ENCODE peak calls at places on chromosomes 5 and 9, in nine cellular contexts. P is cardiac fibroblast, G is colonic mucosa, D is fibroblast of lung, Z is coronary artery, F is glutamatergic neuron, H is cardiac muscle cell, U is psoas muscle, C is foreskin fibroblast. E is an unnamed sample.

GRCh38 chr5:115735108-115735998 is 81.1 kb downstream of the CDO1 start:
- DNase-seq in P (no peak), G (no peak), D (no peak), Z (no peak), F (peak), H (no peak), U (no peak), C (no peak), E (no peak)

GRCh38 chr9:120387257-120387999 is 192.5 kb downstream of the CDK5RAP2 start:
- DNase-seq in P (no peak), G (no peak), D (no peak), Z (no peak), F (no peak), H (no peak), U (no peak), C (no peak), E (no peak)

GRCh38 chr5:118862596-118862995 is 125.8 kb downstream of the DTWD2 start:
- DNase-seq in P (no peak), G (no peak), D (no peak), Z (no peak), F (no peak), H (no peak), U (no peak), C (peak), E (no peak)

GRCh38 chr5:168833936-168834335 is 254.8 kb upstream of the PANK3 start:
- DNase-seq in P (no peak), G (no peak), D (no peak), Z (no peak), F (no peak), H (no peak), U (no peak), C (no peak), E (no peak)

GRCh38 chr9:15308511-15308910 is 1.5 kb upstream of the TTC39B start:
- DNase-seq in P (peak), G (no peak), D (peak), Z (no peak), F (no peak), H (no peak), U (no peak), C (peak), E (no peak)

GRCh38 chr5:159928122-159928960 is 12.1 kb downstream of the ADRA1B start:
- DNase-seq in P (peak), G (no peak), D (peak), Z (no peak), F (no peak), H (no peak), U (peak), C (peak), E (no peak)

GRCh38 chr5:9833871-9834270 is 203.7 kb upstream of the TAS2R1 start:
- DNase-seq in P (no peak), G (no peak), D (no peak), Z (no peak), F (no peak), H (no peak), U (no peak), C (no peak), E (no peak)

GRCh38 chr9:128372188-128372641 is 1.0 kb downstream of the URM1 start:
- DNase-seq in P (no peak), G (peak), D (no peak), Z (no peak), F (no peak), H (no peak), U (no peak), C (peak), E (no peak)

GRCh38 chr9:77864096-77864889 is 167.3 kb downstream of the GNAQ start:
- DNase-seq in P (peak), G (no peak), D (no peak), Z (no peak), F (no peak), H (no peak), U (no peak), C (no peak), E (no peak)

GRCh38 chr9:96258967-96259366 is 43.0 kb downstream of the HSD17B3 start:
- DNase-seq in P (no peak), G (no peak), D (no peak), Z (no peak), F (no peak), H (no peak), U (no peak), C (no peak), E (no peak)

GRCh38 chr9:127049044-127049443 is 73.4 kb downstream of the ANGPTL2 start:
- DNase-seq in P (peak), G (peak), D (peak), Z (no peak), F (no peak), H (no peak), U (no peak), C (peak), E (peak)

GRCh38 chr5:89582768-89583339 is 699.9 kb upstream of the MEF2C start:
- DNase-seq in P (peak), G (no peak), D (peak), Z (no peak), F (no peak), H (no peak), U (no peak), C (no peak), E (no peak)

GRCh38 chr9:76415154-76415553 is 20.9 kb upstream of the RFK start:
- DNase-seq in P (peak), G (no peak), D (no peak), Z (no peak), F (no peak), H (no peak), U (no peak), C (no peak), E (no peak)

GRCh38 chr9:34658461-34658860 is 4.0 kb downstream of the CCL27 start:
- DNase-seq in P (no peak), G (no peak), D (no peak), Z (no peak), F (no peak), H (no peak), U (no peak), C (no peak), E (no peak)

GRCh38 chr9:98074119-98074990 is 17.8 kb downstream of the NANS start:
- DNase-seq in P (peak), G (peak), D (peak), Z (no peak), F (peak), H (peak), U (peak), C (peak), E (peak)

GRCh38 chr9:115507148-115507547 is 389.2 kb upstream of the TNC start:
- DNase-seq in P (no peak), G (no peak), D (no peak), Z (no peak), F (no peak), H (no peak), U (no peak), C (no peak), E (no peak)

GRCh38 chr5:131068893-131069643 is 96.0 kb downstream of the HINT1 start:
- DNase-seq in P (no peak), G (no peak), D (no peak), Z (no peak), F (no peak), H (peak), U (no peak), C (no peak), E (no peak)

GRCh38 chr5:73661753-73662152 is 35.8 kb downstream of the ARHGEF28 start:
- DNase-seq in P (no peak), G (no peak), D (no peak), Z (no peak), F (no peak), H (no peak), U (no peak), C (no peak), E (no peak)

GRCh38 chr9:77977210-77977611 is 54.4 kb downstream of the GNAQ start:
- DNase-seq in P (peak), G (peak), D (peak), Z (no peak), F (peak), H (peak), U (peak), C (peak), E (no peak)

GRCh38 chr5:55923873-55924500 is 70.8 kb downstream of the IL6ST start:
- DNase-seq in P (no peak), G (no peak), D (no peak), Z (peak), F (no peak), H (no peak), U (no peak), C (no peak), E (no peak)

GRCh38 chr9:13607746-13608445 is 328.4 kb upstream of the MPDZ start:
- DNase-seq in P (peak), G (no peak), D (no peak), Z (no peak), F (no peak), H (peak), U (no peak), C (no peak), E (no peak)

GRCh38 chr9:115118471-115119156 is 657 bp upstream of the TNC start:
- DNase-seq in P (peak), G (peak), D (peak), Z (peak), F (peak), H (peak), U (peak), C (peak), E (peak)

GRCh38 chr5:116502097-116502496 is 72.5 kb downstream of the SEMA6A start:
- DNase-seq in P (no peak), G (no peak), D (no peak), Z (no peak), F (no peak), H (no peak), U (no peak), C (no peak), E (no peak)

GRCh38 chr5:137960819-137961218 is 71.6 kb downstream of the PKD2L2 start:
- DNase-seq in P (no peak), G (no peak), D (no peak), Z (no peak), F (no peak), H (no peak), U (no peak), C (no peak), E (no peak)

GRCh38 chr9:124657526-124657925 is 113.6 kb downstream of the NR6A1 start:
- DNase-seq in P (no peak), G (no peak), D (no peak), Z (no peak), F (no peak), H (no peak), U (no peak), C (no peak), E (no peak)

GRCh38 chr9:37602817-37603216 is 10.4 kb upstream of the TOMM5 start:
- DNase-seq in P (no peak), G (peak), D (no peak), Z (no peak), F (no peak), H (no peak), U (peak), C (no peak), E (no peak)

GRCh38 chr5:158532739-158533138 is 567.0 kb downstream of the EBF1 start:
- DNase-seq in P (no peak), G (no peak), D (no peak), Z (no peak), F (no peak), H (no peak), U (no peak), C (no peak), E (no peak)

GRCh38 chr5:80600943-80601693 is 31.0 kb upstream of the ANKRD34B start:
- DNase-seq in P (no peak), G (no peak), D (no peak), Z (no peak), F (no peak), H (no peak), U (no peak), C (no peak), E (no peak)

GRCh38 chr5:38555354-38556114 is 912 bp downstream of the LIFR start:
- DNase-seq in P (no peak), G (no peak), D (no peak), Z (no peak), F (no peak), H (no peak), U (no peak), C (no peak), E (no peak)

GRCh38 chr9:122536138-122536537 is 9.0 kb upstream of the OR1N1 start:
- DNase-seq in P (peak), G (no peak), D (no peak), Z (no peak), F (no peak), H (no peak), U (no peak), C (no peak), E (no peak)

GRCh38 chr5:67306997-67307580 is 110.5 kb upstream of the CD180 start:
- DNase-seq in P (no peak), G (no peak), D (no peak), Z (no peak), F (no peak), H (no peak), U (no peak), C (no peak), E (no peak)

GRCh38 chr5:153043876-153044275 is 446.6 kb upstream of the GRIA1 start:
- DNase-seq in P (no peak), G (no peak), D (no peak), Z (no peak), F (no peak), H (no peak), U (no peak), C (no peak), E (no peak)

GRCh38 chr9:120366646-120367019 is 213.3 kb downstream of the CDK5RAP2 start:
- DNase-seq in P (peak), G (no peak), D (peak), Z (no peak), F (no peak), H (no peak), U (no peak), C (peak), E (no peak)

GRCh38 chr5:14440598-14441401 is 140.8 kb upstream of the OTULINL start:
- DNase-seq in P (peak), G (peak), D (peak), Z (peak), F (no peak), H (no peak), U (peak), C (peak), E (peak)

GRCh38 chr5:135660826-135661555 is 82.2 kb upstream of the CXCL14 start:
- DNase-seq in P (no peak), G (no peak), D (no peak), Z (no peak), F (no peak), H (peak), U (no peak), C (no peak), E (peak)

GRCh38 chr9:27369591-27369990 is 72.6 kb upstream of the EQTN start:
- DNase-seq in P (no peak), G (no peak), D (no peak), Z (no peak), F (no peak), H (no peak), U (no peak), C (no peak), E (no peak)

GRCh38 chr9:125631391-125632085 is 75.5 kb downstream of the MAPKAP1 start:
- DNase-seq in P (peak), G (peak), D (peak), Z (no peak), F (no peak), H (peak), U (no peak), C (peak), E (no peak)

GRCh38 chr5:157575096-157575872 is at the start of gene ADAM19:
- DNase-seq in P (peak), G (no peak), D (peak), Z (no peak), F (peak), H (peak), U (peak), C (no peak), E (peak)

GRCh38 chr5:156411-157072 is 34.8 kb upstream of the LRRC14B start:
- DNase-seq in P (no peak), G (peak), D (no peak), Z (peak), F (peak), H (no peak), U (no peak), C (no peak), E (peak)

GRCh38 chr9:110217656-110218099 is 9.7 kb upstream of the C9orf152 start:
- DNase-seq in P (peak), G (no peak), D (peak), Z (no peak), F (no peak), H (peak), U (no peak), C (no peak), E (no peak)
- TF ChIP-seq CTCF in P (peak), G (peak), D (peak), Z (peak), F (peak), H (peak), U (peak), C (peak), E (peak)

DNA sequence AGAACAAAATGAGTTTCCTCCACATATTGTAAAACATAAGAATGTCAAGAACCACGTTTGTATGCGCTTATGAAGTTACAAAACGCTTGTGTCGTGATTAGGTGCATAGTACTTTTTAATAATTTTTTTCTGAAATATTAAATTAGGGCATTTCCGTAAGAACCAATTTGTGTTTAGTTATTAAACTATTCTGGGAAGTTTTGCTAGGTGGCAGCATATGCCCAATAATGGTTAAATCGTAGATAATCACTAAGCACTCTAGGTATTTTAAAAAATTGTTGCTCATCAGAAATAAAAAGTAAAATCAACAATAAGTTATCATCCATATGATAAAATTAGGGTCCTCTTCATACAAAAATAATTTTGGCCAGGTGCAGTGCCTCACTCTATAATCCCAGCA is 5.4 kb downstream of the SRFBP1 start:
- DNase-seq in P (peak), G (no peak), D (peak), Z (no peak), F (no peak), H (no peak), U (no peak), C (peak), E (no peak)
- TF ChIP-seq CTCF in P (peak), G (no peak), D (peak), Z (no peak), F (no peak), H (peak), U (peak), C (peak), E (peak)

GRCh38 chr5:5881294-5881693 is 458.8 kb downstream of the ICE1 start:
- DNase-seq in P (no peak), G (no peak), D (no peak), Z (no peak), F (no peak), H (peak), U (no peak), C (no peak), E (peak)
- TF ChIP-seq CTCF in P (no peak), G (no peak), D (no peak), Z (no peak), F (no peak), H (no peak), U (peak), C (no peak), E (no peak)

GRCh38 chr5:78009937-78010527 is 233.9 kb upstream of the TBCA start:
- DNase-seq in P (peak), G (no peak), D (peak), Z (no peak), F (no peak), H (no peak), U (no peak), C (peak), E (no peak)
- TF ChIP-seq CTCF in P (peak), G (no peak), D (peak), Z (no peak), F (no peak), H (peak), U (no peak), C (peak), E (no peak)

DNA sequence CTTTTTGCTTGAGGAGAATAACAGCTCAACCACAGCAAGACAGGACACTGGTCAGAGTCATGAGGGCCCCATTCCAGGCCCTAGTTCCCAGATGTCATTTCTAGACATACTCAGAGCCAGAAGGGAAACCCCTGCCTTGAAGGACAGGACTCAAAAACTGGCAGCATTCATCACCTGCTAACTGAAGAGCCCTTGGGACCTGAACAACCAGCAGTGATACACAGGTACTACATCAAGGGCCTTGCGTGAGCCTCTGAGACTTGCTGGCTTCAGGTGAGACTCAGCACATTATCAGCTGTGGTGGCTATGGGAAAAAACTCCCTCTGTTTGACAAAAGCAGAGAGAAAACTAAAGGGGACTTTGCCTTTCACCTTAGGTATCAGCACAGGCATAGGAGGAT is 22.6 kb downstream of the TMEM267 start:
- DNase-seq in P (no peak), G (no peak), D (no peak), Z (no peak), F (no peak), H (no peak), U (no peak), C (no peak), E (no peak)
- TF ChIP-seq CTCF in P (no peak), G (no peak), D (no peak), Z (no peak), F (no peak), H (no peak), U (no peak), C (no peak), E (no peak)

GRCh38 chr5:17132444-17133083 is 84.9 kb upstream of the BASP1 start:
- DNase-seq in P (peak), G (no peak), D (peak), Z (no peak), F (no peak), H (peak), U (no peak), C (no peak), E (no peak)
- TF ChIP-seq CTCF in P (peak), G (peak), D (peak), Z (peak), F (peak), H (peak), U (peak), C (peak), E (peak)

DNA sequence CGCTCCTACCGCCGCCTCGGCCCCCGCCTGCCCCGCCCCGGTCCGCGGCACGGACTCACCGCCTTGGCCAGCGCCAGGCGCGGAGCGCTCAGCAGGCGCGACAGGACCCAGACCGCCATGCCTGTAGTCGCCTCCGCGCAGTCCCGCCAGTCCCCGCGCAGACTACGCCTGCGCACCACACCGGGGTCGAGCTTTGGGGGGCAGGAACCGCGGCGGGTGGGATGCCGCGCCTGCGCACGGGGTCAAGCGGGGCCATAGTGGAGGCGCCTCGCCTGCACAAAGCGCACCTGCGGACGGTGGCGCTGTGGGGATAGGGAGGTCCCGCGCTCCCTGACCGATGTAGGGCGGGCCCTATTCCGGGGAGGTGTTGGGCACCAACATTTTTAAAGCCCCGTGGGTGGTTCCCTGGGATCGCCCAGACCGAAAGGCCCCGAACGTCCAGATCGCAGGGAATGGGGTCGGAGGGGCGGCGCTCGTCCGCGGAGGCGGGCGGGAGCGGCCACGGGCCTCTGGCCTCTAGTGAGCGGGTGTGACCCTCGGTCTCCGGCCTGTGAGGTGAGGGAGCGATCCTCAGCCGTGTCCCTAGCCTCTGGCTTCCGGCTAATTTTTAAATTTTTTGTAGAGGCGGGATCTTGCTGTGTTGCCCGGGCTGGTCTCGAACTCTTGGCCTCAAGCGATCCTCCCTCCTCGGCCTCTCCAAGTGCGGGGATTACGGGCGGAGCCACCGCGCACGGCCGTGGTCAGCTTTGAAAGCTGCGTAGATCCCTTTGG is 70.8 kb upstream of the LPCAT1 start:
- DNase-seq in P (peak), G (peak), D (peak), Z (no peak), F (peak), H (peak), U (peak), C (peak), E (no peak)
- TF ChIP-seq CTCF in P (peak), G (peak), D (no peak), Z (no peak), F (no peak), H (peak), U (no peak), C (peak), E (peak)